ENCODE peak calls at places on chromosomes 11 and 22, in six cellular contexts. One of them, this sample, is unnamed.

GRCh38 chr11:35272391-35272821 is 133.4 kb downstream of the CD44 start:
- DNase-seq in fibroblast of mammary gland: no peak
- DNase-seq in AG04450: no peak
- DNase-seq in HS-5: no peak
- DNase-seq in adrenal gland: no peak
- DNase-seq in GM04504: no peak
- DNase-seq in this sample: no peak

GRCh38 chr11:34239465-34240149 is 118.2 kb downstream of the ABTB2 start:
- DNase-seq in adrenal gland: no peak
- DNase-seq in HS-5: no peak
- DNase-seq in GM04504: no peak
- DNase-seq in AG04450: no peak
- DNase-seq in fibroblast of mammary gland: no peak
- DNase-seq in this sample: no peak

GRCh38 chr11:65386307-65387081 is at the start of gene FRMD8:
- DNase-seq in fibroblast of mammary gland: peak; percentile 69
- DNase-seq in adrenal gland: peak; percentile 96
- DNase-seq in GM04504: peak; percentile 78
- DNase-seq in AG04450: no peak
- DNase-seq in HS-5: peak; percentile 35
- DNase-seq in this sample: peak; percentile 95

GRCh38 chr11:45982656-45983470 is 60.4 kb downstream of the LARGE2 start:
- DNase-seq in adrenal gland: peak; percentile 67
- DNase-seq in GM04504: no peak
- DNase-seq in HS-5: no peak
- DNase-seq in AG04450: peak; percentile 72
- DNase-seq in fibroblast of mammary gland: peak; percentile 87
- DNase-seq in this sample: peak; percentile 88

GRCh38 chr11:1644601-1645356 is 15.2 kb downstream of the KRTAP5-5 start:
- DNase-seq in AG04450: no peak
- DNase-seq in fibroblast of mammary gland: no peak
- DNase-seq in adrenal gland: no peak
- DNase-seq in HS-5: no peak
- DNase-seq in GM04504: no peak
- DNase-seq in this sample: no peak

GRCh38 chr11:115616941-115617340 is 112.7 kb upstream of the CADM1 start:
- DNase-seq in fibroblast of mammary gland: peak; percentile 59
- DNase-seq in GM04504: peak; percentile 16
- DNase-seq in HS-5: peak; percentile 53
- DNase-seq in adrenal gland: peak; percentile 75
- DNase-seq in AG04450: peak; percentile 41
- DNase-seq in this sample: peak; percentile 81

GRCh38 chr11:87460269-87460668 is 422.5 kb downstream of the TMEM135 start:
- DNase-seq in fibroblast of mammary gland: no peak
- DNase-seq in GM04504: no peak
- DNase-seq in HS-5: no peak
- DNase-seq in AG04450: no peak
- DNase-seq in adrenal gland: no peak
- DNase-seq in this sample: no peak

GRCh38 chr11:111801135-111801534 is 34.9 kb upstream of the PPP2R1B start:
- DNase-seq in GM04504: no peak
- DNase-seq in AG04450: no peak
- DNase-seq in fibroblast of mammary gland: no peak
- DNase-seq in adrenal gland: no peak
- DNase-seq in HS-5: no peak
- DNase-seq in this sample: no peak

GRCh38 chr11:79076526-79077115 is 364.2 kb downstream of the TENM4 start:
- DNase-seq in fibroblast of mammary gland: peak; percentile 61
- DNase-seq in GM04504: peak; percentile 20
- DNase-seq in AG04450: no peak
- DNase-seq in HS-5: peak; percentile 10
- DNase-seq in adrenal gland: peak; percentile 77
- DNase-seq in this sample: peak; percentile 69

GRCh38 chr22:43823353-43823908 is 11.3 kb upstream of the EFCAB6 start:
- DNase-seq in adrenal gland: peak; percentile 43
- DNase-seq in HS-5: no peak
- DNase-seq in AG04450: no peak
- DNase-seq in GM04504: no peak
- DNase-seq in fibroblast of mammary gland: no peak
- DNase-seq in this sample: no peak

GRCh38 chr11:111324277-111324720 is 26.0 kb downstream of the POU2AF3 start:
- DNase-seq in AG04450: no peak
- DNase-seq in GM04504: no peak
- DNase-seq in HS-5: no peak
- DNase-seq in adrenal gland: no peak
- DNase-seq in fibroblast of mammary gland: peak; percentile 56
- DNase-seq in this sample: no peak

GRCh38 chr11:70255717-70256116 is 14.8 kb upstream of the PPFIA1 start:
- DNase-seq in AG04450: no peak
- DNase-seq in GM04504: no peak
- DNase-seq in adrenal gland: peak; percentile 67
- DNase-seq in HS-5: no peak
- DNase-seq in fibroblast of mammary gland: no peak
- DNase-seq in this sample: no peak

GRCh38 chr22:21865041-21865440 is 2.4 kb downstream of the MAPK1 start:
- DNase-seq in adrenal gland: peak; percentile 87
- DNase-seq in fibroblast of mammary gland: peak; percentile 91
- DNase-seq in AG04450: peak; percentile 65
- DNase-seq in HS-5: peak; percentile 78
- DNase-seq in GM04504: peak; percentile 79
- DNase-seq in this sample: peak; percentile 94

GRCh38 chr11:35236667-35237003 is 97.7 kb downstream of the CD44 start:
- DNase-seq in HS-5: no peak
- DNase-seq in adrenal gland: no peak
- DNase-seq in AG04450: no peak
- DNase-seq in fibroblast of mammary gland: peak; percentile 52
- DNase-seq in GM04504: no peak
- DNase-seq in this sample: no peak

GRCh38 chr11:62505112-62505783 is 41.4 kb downstream of the AHNAK start:
- DNase-seq in adrenal gland: no peak
- DNase-seq in GM04504: no peak
- DNase-seq in fibroblast of mammary gland: no peak
- DNase-seq in AG04450: no peak
- DNase-seq in HS-5: no peak
- DNase-seq in this sample: peak; percentile 22